ENCODE peak calls at places on chromosomes 16 and 17, in five cellular contexts. C is choroid plexus epithelial cell, L is K562, R is OCI-LY7, G is AG10803. H is an unnamed sample.

GRCh38 chr16:73125860-73126259 is 77.9 kb upstream of the ZFHX3 start:
- DNase-seq in C (peak; percentile 73), L (no peak), R (no peak), G (peak; percentile 83), H (peak; percentile 91)

GRCh38 chr16:54285414-54286066 is 1.0 kb downstream of the IRX3 start:
- DNase-seq in C (peak; percentile 44), R (no peak), G (peak; percentile 62), L (no peak), H (peak; percentile 22)

GRCh38 chr16:48184681-48185080 is 28.9 kb upstream of the ABCC12 start:
- DNase-seq in C (no peak), R (no peak), L (no peak), G (no peak), H (no peak)

GRCh38 chr16:23156946-23157460 is 7.8 kb upstream of the USP31 start:
- DNase-seq in C (no peak), G (no peak), L (no peak), R (peak; percentile 18), H (no peak)

GRCh38 chr16:81313731-81314602 is 795 bp upstream of the GAN start:
- DNase-seq in G (peak; percentile 53), L (no peak), C (no peak), R (no peak), H (peak; percentile 14)

GRCh38 chr16:19994771-19995170 is 78.9 kb downstream of the GPR139 start:
- DNase-seq in R (no peak), L (no peak), C (no peak), G (no peak), H (no peak)

GRCh38 chr17:8060274-8060673 is 21.4 kb downstream of the ALOX15B start:
- DNase-seq in G (peak; percentile 63), L (peak; percentile 58), C (peak; percentile 78), R (peak; percentile 80), H (peak; percentile 81)

GRCh38 chr17:38746893-38747384 is 1.2 kb downstream of the PCGF2 start:
- DNase-seq in C (no peak), G (no peak), R (peak; percentile 64), L (no peak), H (no peak)

GRCh38 chr16:81612351-81613170 is 166.5 kb upstream of the PLCG2 start:
- DNase-seq in L (no peak), R (no peak), C (no peak), G (peak; percentile 77), H (peak; percentile 89)

GRCh38 chr16:9844361-9844760 is 337.9 kb downstream of the GRIN2A start:
- DNase-seq in L (no peak), C (no peak), G (peak; percentile 66), R (no peak), H (no peak)

GRCh38 chr16:77376358-77376757 is 58.5 kb downstream of the ADAMTS18 start:
- DNase-seq in C (no peak), R (peak; percentile 10), G (no peak), L (no peak), H (no peak)

GRCh38 chr17:73957564-73957963 is 245.9 kb upstream of the RPL38 start:
- DNase-seq in G (no peak), L (no peak), R (no peak), C (no peak), H (no peak)

GRCh38 chr17:76720941-76721340 is 5.5 kb downstream of the JMJD6 start:
- DNase-seq in G (no peak), C (no peak), L (no peak), R (no peak), H (no peak)

GRCh38 chr16:71648162-71648561 is 22.2 kb downstream of the MARVELD3 start:
- DNase-seq in L (no peak), C (no peak), R (no peak), G (no peak), H (no peak)

GRCh38 chr16:53458623-53459022 is 24.4 kb downstream of the RBL2 start:
- DNase-seq in C (no peak), R (no peak), L (no peak), G (no peak), H (no peak)

GRCh38 chr16:23676924-23677480 is 1.7 kb upstream of the PLK1 start:
- DNase-seq in R (no peak), L (no peak), G (no peak), C (no peak), H (no peak)

GRCh38 chr16:54284931-54285413 is 1.6 kb downstream of the IRX3 start:
- DNase-seq in L (no peak), G (peak; percentile 42), C (no peak), R (no peak), H (no peak)

GRCh38 chr16:87635541-87636049 is 33.3 kb downstream of the JPH3 start:
- DNase-seq in R (peak; percentile 84), C (peak; percentile 36), L (peak; percentile 63), G (peak; percentile 33), H (peak; percentile 22)

DNA sequence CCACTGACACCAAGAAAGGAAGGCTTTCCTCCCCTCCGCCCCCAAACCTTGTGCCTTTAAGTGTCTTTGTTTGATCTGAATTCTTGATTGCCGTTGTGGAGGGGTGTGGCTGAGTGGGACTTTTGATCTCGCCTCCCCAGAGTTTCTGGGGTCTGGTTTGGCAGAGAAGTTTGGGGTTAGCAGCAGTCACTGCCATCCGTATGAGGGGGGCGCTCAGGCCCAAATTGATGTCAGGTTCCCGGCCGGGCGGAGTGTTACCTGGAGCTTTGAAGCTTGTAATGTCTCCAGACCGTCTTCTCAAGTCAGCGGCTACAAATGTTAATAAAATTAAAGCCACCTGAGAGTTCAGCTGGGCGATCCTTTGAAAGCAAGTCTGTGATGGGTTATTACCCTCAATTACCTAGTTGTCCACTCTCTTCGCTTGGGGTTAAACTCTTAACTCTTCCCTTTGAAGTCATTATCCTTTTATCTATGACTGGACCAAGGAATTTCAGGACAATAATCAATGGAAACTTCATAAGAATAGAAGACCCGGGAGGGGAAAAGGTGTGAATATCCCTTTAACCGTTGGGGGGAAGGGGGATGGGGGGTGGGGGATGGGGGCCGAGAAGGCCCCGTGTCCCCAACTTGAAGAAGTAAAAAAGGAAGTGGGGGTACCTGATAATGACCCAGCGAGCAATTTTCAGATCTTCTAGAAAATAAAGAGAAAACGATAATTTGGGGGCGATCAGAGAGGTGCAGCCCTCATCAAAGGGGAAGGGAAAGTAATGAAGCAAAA is 31.8 kb upstream of the AXIN2 start:
- DNase-seq in R (no peak), C (no peak), G (no peak), L (no peak), H (no peak)
- H3K4me3 ChIP-seq in R (no peak overlapping the region), C (peak overlapping the region; percentile 37), G (peak overlapping the region; percentile 23), L (no peak overlapping the region), H (peak overlapping the region; percentile 30)

GRCh38 chr17:47072881-47073280 is 93.8 kb upstream of the RPRML start:
- DNase-seq in G (peak; percentile 83), R (no peak), C (peak; percentile 82), L (no peak), H (no peak)

GRCh38 chr17:47064684-47065083 is 85.6 kb upstream of the RPRML start:
- DNase-seq in R (no peak), C (no peak), L (no peak), G (no peak), H (no peak)

GRCh38 chr17:47066095-47066494 is 87.0 kb upstream of the RPRML start:
- DNase-seq in G (no peak), L (peak; percentile 13), C (no peak), R (no peak), H (peak; percentile 4)

GRCh38 chr17:47063475-47063874 is 84.4 kb upstream of the RPRML start:
- DNase-seq in G (no peak), L (no peak), R (no peak), C (no peak), H (no peak)

GRCh38 chr17:47066841-47067682 is 88.0 kb upstream of the RPRML start:
- DNase-seq in L (peak; percentile 96), R (peak; percentile 94), C (peak; percentile 95), G (peak; percentile 94), H (peak; percentile 94)
- TF ChIP-seq CTCF in L (peak; percentile 22), R (peak; percentile 42), C (peak; percentile 42), G (peak; percentile 31), H (peak; percentile 16)

GRCh38 chr17:78041401-78042179 is 83.1 kb downstream of the TNRC6C start:
- DNase-seq in R (no peak), G (no peak), L (no peak), C (no peak), H (peak; percentile 10)
- H3K4me3 ChIP-seq in R (no peak overlapping the region), G (peak overlapping the region; percentile 73), L (no peak overlapping the region), C (peak overlapping the region; percentile 49), H (peak overlapping the region; percentile 54)

GRCh38 chr16:68116256-68116853 is 31.2 kb downstream of the NFATC3 start:
- DNase-seq in R (peak; percentile 60), G (peak; percentile 29), L (peak; percentile 26), C (peak; percentile 77), H (peak; percentile 65)
- TF ChIP-seq CTCF in R (peak; percentile 85), G (peak; percentile 59), L (peak; percentile 63), C (peak; percentile 73), H (peak; percentile 74)

GRCh38 chr16:55482056-55482455 is 3.1 kb downstream of the MMP2 start:
- DNase-seq in R (no peak), C (no peak), G (peak; percentile 39), L (no peak), H (no peak)

GRCh38 chr16:55479560-55480197 is 681 bp downstream of the MMP2 start:
- DNase-seq in C (no peak), L (no peak), R (no peak), G (no peak), H (peak; percentile 13)

GRCh38 chr16:55478827-55479559 is at the start of gene MMP2:
- DNase-seq in C (peak; percentile 75), R (no peak), G (peak; percentile 89), L (no peak), H (peak; percentile 82)

GRCh38 chr16:55476625-55477533 is 2.1 kb upstream of the MMP2 start:
- DNase-seq in C (no peak), L (no peak), G (peak; percentile 69), R (no peak), H (no peak)

DNA sequence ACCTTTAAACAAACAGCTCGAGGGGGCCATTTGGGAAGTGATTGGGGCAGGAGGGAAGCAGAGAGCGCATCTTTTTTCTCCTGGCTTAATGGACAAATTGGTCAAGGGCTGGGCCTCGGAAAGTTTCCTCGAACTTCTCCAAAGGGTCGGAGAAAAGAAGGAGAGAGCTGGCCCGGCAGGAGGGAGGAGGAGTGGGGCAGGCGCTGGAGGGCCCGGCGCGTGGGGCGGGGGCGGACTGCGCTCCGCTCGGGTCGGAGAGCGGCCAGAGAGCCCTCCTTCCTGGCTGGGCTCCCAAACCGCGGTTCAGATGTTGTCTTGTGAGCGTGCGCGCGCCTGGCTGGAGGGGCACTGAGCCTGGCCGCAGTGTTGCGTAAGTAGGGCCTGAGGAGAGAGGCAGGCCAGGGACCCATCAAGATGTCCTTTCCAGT is 1.2 kb downstream of the MMP2 start:
- DNase-seq in C (peak; percentile 93), L (no peak), R (no peak), G (peak; percentile 96), H (peak; percentile 95)
- H3K4me3 ChIP-seq in C (peak overlapping the region; percentile 81), L (no peak overlapping the region), R (no peak overlapping the region), G (peak overlapping the region; percentile 99), H (peak overlapping the region; percentile 94)